ENCODE peak calls at places on chromosome 1, in ten cellular contexts. F, G, R, P, C, L, Z, K, T and B are unnamed samples.

GRCh38 chr1:39490596-39491145 is 765 bp upstream of the BMP8A start:
- DNase-seq in F (no peak), G (peak; percentile 9), R (peak; percentile 51), P (peak; percentile 78), C (no peak), L (no peak), Z (peak; percentile 52), K (no peak), T (no peak), B (no peak)

GRCh38 chr1:39836595-39837110 is 46.7 kb downstream of the TRIT1 start:
- DNase-seq in F (no peak), G (no peak), R (no peak), P (no peak), C (no peak), L (no peak), Z (no peak), K (no peak), T (no peak), B (no peak)

GRCh38 chr1:90840323-90840722 is 123.2 kb upstream of the BARHL2 start:
- DNase-seq in F (no peak), G (no peak), R (no peak), P (no peak), C (no peak), L (no peak), Z (no peak), K (no peak), T (no peak), B (no peak)

GRCh38 chr1:244437108-244437507 is 14.6 kb downstream of the ADSS2 start:
- DNase-seq in F (no peak), G (no peak), R (no peak), P (no peak), C (no peak), L (no peak), Z (no peak), K (peak; percentile 9), T (no peak), B (no peak)

GRCh38 chr1:119711804-119712341 is at the start of gene PHGDH:
- DNase-seq in F (peak; percentile 72), G (no peak), R (peak; percentile 70), P (peak; percentile 93), C (peak; percentile 46), L (peak; percentile 81), Z (peak; percentile 87), K (peak; percentile 94), T (peak; percentile 89), B (peak; percentile 92)

GRCh38 chr1:216902669-216903388 is 179.6 kb upstream of the ESRRG start:
- DNase-seq in F (peak; percentile 14), G (no peak), R (peak; percentile 33), P (no peak), C (no peak), L (no peak), Z (no peak), K (no peak), T (no peak), B (no peak)

GRCh38 chr1:30106125-30106524 is 617.3 kb downstream of the MATN1 start:
- DNase-seq in F (no peak), G (no peak), R (peak; percentile 11), P (no peak), C (no peak), L (peak; percentile 47), Z (peak; percentile 87), K (peak; percentile 65), T (no peak), B (peak; percentile 69)

GRCh38 chr1:91575909-91576519 is 75.4 kb downstream of the CDC7 start:
- DNase-seq in F (no peak), G (no peak), R (no peak), P (no peak), C (no peak), L (no peak), Z (no peak), K (no peak), T (peak; percentile 38), B (no peak)

GRCh38 chr1:36517415-36517814 is 34.7 kb upstream of the CSF3R start:
- DNase-seq in F (no peak), G (no peak), R (no peak), P (peak; percentile 56), C (no peak), L (no peak), Z (no peak), K (no peak), T (no peak), B (no peak)

GRCh38 chr1:203871114-203871875 is 9.9 kb downstream of the SNRPE start:
- DNase-seq in F (peak; percentile 47), G (no peak), R (peak; percentile 69), P (no peak), C (peak; percentile 25), L (peak; percentile 65), Z (peak; percentile 52), K (peak; percentile 77), T (no peak), B (peak; percentile 54)

GRCh38 chr1:203465146-203465798 is 10.3 kb upstream of the PRELP start:
- DNase-seq in F (no peak), G (no peak), R (no peak), P (peak; percentile 87), C (no peak), L (no peak), Z (no peak), K (no peak), T (no peak), B (no peak)

GRCh38 chr1:39990428-39990827 is 35.5 kb downstream of the MFSD2A start:
- DNase-seq in F (no peak), G (no peak), R (no peak), P (no peak), C (no peak), L (no peak), Z (no peak), K (no peak), T (no peak), B (no peak)

GRCh38 chr1:78274814-78275213 is 216.0 kb upstream of the PTGFR start:
- DNase-seq in F (no peak), G (no peak), R (peak; percentile 76), P (no peak), C (no peak), L (no peak), Z (no peak), K (no peak), T (no peak), B (no peak)

GRCh38 chr1:33637846-33638440 is 165.5 kb downstream of the ZSCAN20 start:
- DNase-seq in F (no peak), G (no peak), R (no peak), P (peak; percentile 68), C (no peak), L (no peak), Z (no peak), K (no peak), T (no peak), B (no peak)